ENCODE peak calls at places on chromosome X, in seven cellular contexts. V is fibroblast of lung, S is cardiac muscle cell, E is A549, Z is testis, L is IMR-90, P is fibroblast of the aortic adventitia. J is an unnamed sample.
A peak's percentile ranks its signal among the peaks of the same experiment; 100 is the strongest.

GRCh38 chrX:129678176-129678880 is 23.6 kb upstream of the APLN start:
- DNase-seq in V (peak; percentile 26), P (no peak), Z (peak; percentile 31), S (no peak), L (no peak), E (peak; percentile 61), J (no peak)

GRCh38 chrX:33138677-33139249 is 72.6 kb downstream of the DMD start:
- DNase-seq in Z (no peak), S (peak; percentile 0), E (no peak), V (no peak), P (peak; percentile 3), L (no peak), J (no peak)

GRCh38 chrX:155864655-155865054 is 16.5 kb upstream of the VAMP7 start:
- DNase-seq in P (peak; percentile 15), V (no peak), E (no peak), Z (no peak), L (no peak), S (peak; percentile 6), J (no peak)

GRCh38 chrX:2147928-2148327 is 352.8 kb downstream of the DHRSX start:
- DNase-seq in S (no peak), L (no peak), Z (no peak), V (no peak), E (no peak), P (no peak), J (no peak)

GRCh38 chrX:52990848-52991247 is 32.5 kb upstream of the FAM156A start:
- DNase-seq in P (no peak), S (no peak), Z (no peak), V (peak; percentile 26), L (peak; percentile 4), E (no peak), J (no peak)

GRCh38 chrX:132226169-132226568 is 6.9 kb upstream of the RAP2C start:
- DNase-seq in S (peak; percentile 35), V (no peak), P (peak; percentile 49), L (peak; percentile 15), E (no peak), Z (no peak), J (no peak)

GRCh38 chrX:20325786-20326388 is 59.2 kb upstream of the RPS6KA3 start:
- DNase-seq in S (no peak), Z (no peak), L (no peak), P (no peak), V (no peak), E (no peak), J (no peak)

GRCh38 chrX:48745222-48745621 is 16.3 kb upstream of the GLOD5 start:
- DNase-seq in P (no peak), Z (no peak), V (no peak), L (no peak), E (no peak), S (no peak), J (no peak)

GRCh38 chrX:37781808-37782207 is 1.9 kb downstream of the CYBB start:
- DNase-seq in L (no peak), E (no peak), S (no peak), V (no peak), P (no peak), Z (no peak), J (no peak)

GRCh38 chrX:111490683-111491082 is 20.8 kb upstream of the SERTM2 start:
- DNase-seq in S (no peak), P (no peak), V (no peak), E (no peak), Z (no peak), L (no peak), J (no peak)

GRCh38 chrX:10514891-10515290 is 105.5 kb downstream of the MID1 start:
- DNase-seq in L (peak; percentile 54), Z (peak; percentile 15), P (peak; percentile 58), E (no peak), S (peak; percentile 48), V (peak; percentile 55), J (no peak)

GRCh38 chrX:107766470-107767140 is 9.0 kb downstream of the TSC22D3 start:
- DNase-seq in S (peak; percentile 80), L (peak; percentile 21), Z (peak; percentile 29), P (peak; percentile 67), V (peak; percentile 25), E (no peak), J (no peak)

GRCh38 chrX:149286940-149287349 is 218.2 kb downstream of the IDS start:
- DNase-seq in L (peak; percentile 31), Z (peak; percentile 34), S (peak; percentile 61), E (peak; percentile 35), V (peak; percentile 20), P (peak; percentile 43), J (no peak)

GRCh38 chrX:5163663-5164062 is 1065.0 kb downstream of the NLGN4X start:
- DNase-seq in V (no peak), L (no peak), E (no peak), P (no peak), S (no peak), Z (no peak), J (no peak)

GRCh38 chrX:17511556-17511955 is 136.6 kb downstream of the NHS start:
- DNase-seq in L (peak; percentile 42), V (peak; percentile 36), E (no peak), S (no peak), P (no peak), Z (no peak), J (no peak)

DNA sequence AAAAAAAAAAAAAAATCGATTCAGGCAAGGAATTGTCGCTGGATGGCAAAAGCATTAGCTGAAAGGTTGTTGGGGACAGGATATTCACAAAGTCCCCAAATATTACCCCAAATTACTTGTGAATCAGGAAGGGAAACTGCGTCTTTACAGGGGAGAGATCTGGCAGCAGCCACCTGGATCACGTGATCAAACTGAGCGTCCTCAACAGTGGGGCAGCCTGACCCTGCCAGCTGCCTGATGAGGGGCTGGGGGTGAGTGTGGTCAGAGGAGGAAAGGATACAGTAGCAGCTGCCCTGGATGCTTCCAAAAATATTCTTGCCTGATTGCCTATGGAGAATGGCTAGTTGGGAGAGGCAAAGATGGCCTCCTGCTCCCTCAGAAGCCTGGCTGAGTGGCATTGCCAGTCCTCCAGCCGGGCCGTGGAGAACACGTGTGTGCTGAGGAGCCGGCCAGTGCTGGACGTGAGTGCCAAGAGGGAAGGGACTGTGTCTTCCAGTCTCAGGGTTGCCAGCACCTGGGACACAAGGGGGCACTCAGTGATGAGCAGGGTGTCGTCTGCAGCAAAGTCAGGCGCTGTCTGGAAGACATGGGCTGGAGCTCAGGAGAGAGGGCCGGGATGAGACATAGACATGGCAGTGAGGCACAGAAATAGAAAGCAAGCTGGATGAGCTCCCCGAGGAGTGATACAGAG is 3.0 kb upstream of the LAGE3 start:
- DNase-seq in V (no peak), S (no peak), E (no peak), L (no peak), Z (no peak), P (no peak), J (no peak)
- H3K4me3 ChIP-seq in V (no peak overlapping the region), S (no peak overlapping the region), E (no peak overlapping the region), L (no peak overlapping the region), Z (no peak overlapping the region), P (no peak overlapping the region), J (no peak overlapping the region)

GRCh38 chrX:87518504-87518903 is 902 bp downstream of the KLHL4 start:
- DNase-seq in E (no peak), P (peak; percentile 33), S (peak; percentile 16), V (peak; percentile 28), Z (no peak), L (peak; percentile 18), J (no peak)
- TF ChIP-seq CTCF in E (no peak), P (no peak), S (no peak), V (no peak), Z (no peak), L (no peak), J (no peak)

DNA sequence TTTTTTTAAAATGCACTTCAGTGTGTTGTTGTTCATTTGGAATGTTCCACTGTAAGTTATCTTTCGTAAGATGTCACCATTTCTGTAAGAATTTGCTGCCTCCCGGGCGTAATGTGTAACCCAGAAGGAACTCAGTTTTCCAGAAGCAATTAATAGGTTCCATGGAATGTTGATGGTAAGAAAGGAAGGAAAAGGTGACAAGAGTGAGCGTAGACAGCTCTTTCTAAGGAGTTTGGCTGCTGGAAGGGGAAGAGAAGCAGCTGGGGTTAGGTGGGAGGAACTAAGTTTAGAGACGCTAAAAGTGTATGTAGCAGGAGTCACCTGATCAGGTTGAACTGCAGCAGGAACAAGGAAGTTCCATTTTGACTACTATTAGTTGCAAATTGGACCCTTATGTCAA is 35.9 kb downstream of the PNMA5 start:
- DNase-seq in E (no peak), P (no peak), S (peak; percentile 9), V (peak; percentile 31), Z (no peak), L (no peak), J (no peak)
- H3K4me3 ChIP-seq in E (peak overlapping the region; percentile 44), P (no peak overlapping the region), S (no peak overlapping the region), V (no peak overlapping the region), Z (no peak overlapping the region), L (no peak overlapping the region), J (peak overlapping the region; percentile 38)

DNA sequence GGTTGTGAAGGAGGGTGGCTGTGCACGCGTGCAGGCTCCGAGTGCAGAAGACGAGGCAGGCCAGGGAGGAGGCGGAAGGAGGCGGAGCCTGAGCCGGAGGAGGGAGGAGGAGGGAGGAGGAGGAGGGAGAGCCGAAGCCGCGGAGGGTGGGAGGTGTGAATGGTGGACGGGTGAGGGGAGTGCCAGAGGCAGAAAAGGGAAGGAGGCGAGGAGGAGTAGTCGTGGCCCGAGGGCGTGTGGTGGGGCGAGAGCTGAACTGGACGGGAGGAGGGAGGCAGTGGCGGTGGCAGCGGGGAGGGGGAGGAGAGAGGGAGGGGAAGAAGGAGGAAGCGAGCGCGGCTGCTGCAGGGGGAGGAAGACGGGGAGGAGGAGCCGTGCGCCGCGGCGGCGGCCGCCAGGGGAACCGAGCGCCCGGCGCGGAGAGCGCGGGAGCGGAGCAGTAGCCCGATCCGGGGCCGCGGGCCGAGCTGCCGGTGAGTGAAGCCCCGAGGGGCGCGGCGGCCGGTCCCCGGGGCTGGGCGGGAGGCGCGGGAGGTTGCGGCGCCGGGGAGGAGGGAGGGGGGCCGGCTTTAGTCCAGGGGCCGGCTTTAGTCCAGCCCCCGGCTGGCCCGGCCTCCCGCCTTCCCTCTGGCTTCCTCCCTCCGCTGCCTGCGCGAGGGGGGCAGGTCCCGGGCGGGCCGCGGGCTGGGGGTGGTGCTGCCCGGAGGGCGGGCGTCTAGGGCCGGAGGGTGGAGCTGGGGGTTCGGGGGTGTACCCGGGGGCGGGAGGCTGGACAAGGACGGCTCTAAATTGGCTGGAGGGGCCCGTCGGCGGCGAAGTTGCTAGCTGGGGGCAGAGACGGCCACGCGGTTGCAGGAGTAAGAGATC is at the start of gene TMEM164:
- DNase-seq in L (peak; percentile 66), E (peak; percentile 69), Z (peak; percentile 79), S (peak; percentile 91), P (peak; percentile 70), V (peak; percentile 80), J (peak; percentile 46)
- TF ChIP-seq CTCF in L (no peak), E (no peak), Z (no peak), S (no peak), P (no peak), V (no peak), J (no peak)

DNA sequence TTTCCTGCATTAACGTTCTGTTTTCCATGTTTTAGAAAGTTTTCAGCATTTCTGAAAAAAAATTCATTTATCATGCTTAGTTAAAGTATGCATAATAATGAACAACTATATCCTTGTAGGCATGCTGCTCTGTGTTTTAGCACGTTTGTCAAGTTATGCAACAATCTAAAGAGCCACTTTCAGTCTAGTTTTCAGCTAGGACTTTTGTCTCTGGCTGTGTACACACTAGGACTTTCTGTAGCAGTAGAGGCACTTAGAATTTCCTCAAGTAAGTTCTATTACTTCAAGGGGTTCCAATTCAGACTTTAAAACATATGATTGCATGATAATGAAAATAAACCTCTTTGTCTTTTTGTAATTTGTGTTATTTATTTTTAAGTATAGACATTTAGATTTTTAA is 12.4 kb downstream of the DCAF8L1 start:
- DNase-seq in V (no peak), Z (no peak), L (no peak), S (no peak), E (no peak), P (no peak), J (no peak)
- H3K4me3 ChIP-seq in V (no peak overlapping the region), Z (no peak overlapping the region), L (no peak overlapping the region), S (no peak overlapping the region), E (no peak overlapping the region), P (no peak overlapping the region), J (no peak overlapping the region)